ENCODE peak calls at places on chromosomes 1 and 21, in ten cellular contexts. J, X, R, H, V, Y, F, S, T and N are unnamed samples.

GRCh38 chr21:25369524-25370300 is 237.6 kb downstream of the MRPL39 start:
- DNase-seq in Y (peak), H (no peak), J (no peak), S (no peak), F (no peak), X (peak), T (peak), V (no peak), R (no peak), N (no peak)

GRCh38 chr21:21295303-21295702 is 297.1 kb downstream of the NCAM2 start:
- DNase-seq in R (no peak), T (no peak), V (no peak), H (no peak), J (no peak), F (no peak), S (no peak), Y (no peak), X (no peak), N (no peak)

GRCh38 chr1:45544530-45544929 is 6.1 kb upstream of the AKR1A1 start:
- DNase-seq in H (no peak), J (no peak), V (no peak), F (no peak), X (no peak), R (no peak), S (no peak), T (no peak), Y (no peak), N (no peak)

GRCh38 chr1:68136187-68136586 is 85.8 kb upstream of the DIRAS3 start:
- DNase-seq in F (no peak), H (no peak), S (no peak), R (no peak), J (no peak), X (no peak), V (no peak), T (no peak), Y (no peak), N (no peak)

GRCh38 chr1:923131-923990 is at the start of gene SAMD11:
- DNase-seq in R (peak), Y (peak), T (peak), J (peak), V (peak), S (peak), F (peak), H (peak), X (peak), N (no peak)

GRCh38 chr1:77513839-77514763 is 168.4 kb downstream of the ZZZ3 start:
- DNase-seq in S (peak), X (peak), F (no peak), Y (peak), V (peak), T (peak), R (no peak), H (no peak), J (peak), N (no peak)

GRCh38 chr21:39003982-39004775 is 179.1 kb downstream of the PSMG1 start:
- DNase-seq in H (no peak), Y (peak), V (peak), R (no peak), X (peak), S (no peak), F (no peak), J (no peak), T (no peak), N (no peak)

GRCh38 chr1:26280333-26281042 is 602 bp downstream of the SH3BGRL3 start:
- DNase-seq in F (no peak), R (no peak), V (peak), Y (peak), J (no peak), T (no peak), X (no peak), H (no peak), S (peak), N (no peak)

GRCh38 chr1:212498243-212498642 is 65.5 kb downstream of the NENF start:
- DNase-seq in V (no peak), R (peak), Y (peak), S (no peak), H (no peak), J (no peak), T (peak), F (no peak), X (peak), N (peak)

GRCh38 chr1:54296666-54297065 is 96.7 kb downstream of the MRPL37 start:
- DNase-seq in V (no peak), H (no peak), T (no peak), J (no peak), F (no peak), S (no peak), Y (no peak), X (no peak), R (no peak), N (no peak)

GRCh38 chr1:230651235-230651634 is 9.0 kb downstream of the COG2 start:
- DNase-seq in V (no peak), Y (no peak), H (no peak), X (no peak), F (no peak), T (no peak), J (no peak), R (no peak), S (no peak), N (no peak)

GRCh38 chr1:44267438-44267837 is 54.2 kb downstream of the DMAP1 start:
- DNase-seq in J (no peak), S (no peak), X (no peak), T (no peak), H (no peak), Y (no peak), R (no peak), V (no peak), F (no peak), N (no peak)

GRCh38 chr1:235586992-235587391 is 62.6 kb downstream of the GNG4 start:
- DNase-seq in F (no peak), S (no peak), T (no peak), X (no peak), J (no peak), Y (no peak), V (no peak), H (no peak), R (no peak), N (no peak)

GRCh38 chr1:235584973-235585372 is 64.6 kb downstream of the GNG4 start:
- DNase-seq in F (no peak), V (no peak), X (no peak), T (no peak), R (no peak), J (no peak), H (no peak), Y (no peak), S (no peak), N (no peak)

GRCh38 chr1:235588156-235588555 is 61.4 kb downstream of the GNG4 start:
- DNase-seq in V (no peak), F (no peak), Y (no peak), R (no peak), H (no peak), X (no peak), J (no peak), T (no peak), S (no peak), N (no peak)

GRCh38 chr1:235586413-235586812 is 63.2 kb downstream of the GNG4 start:
- DNase-seq in R (no peak), J (peak), Y (no peak), X (no peak), H (no peak), V (no peak), F (no peak), T (no peak), S (peak), N (no peak)

DNA sequence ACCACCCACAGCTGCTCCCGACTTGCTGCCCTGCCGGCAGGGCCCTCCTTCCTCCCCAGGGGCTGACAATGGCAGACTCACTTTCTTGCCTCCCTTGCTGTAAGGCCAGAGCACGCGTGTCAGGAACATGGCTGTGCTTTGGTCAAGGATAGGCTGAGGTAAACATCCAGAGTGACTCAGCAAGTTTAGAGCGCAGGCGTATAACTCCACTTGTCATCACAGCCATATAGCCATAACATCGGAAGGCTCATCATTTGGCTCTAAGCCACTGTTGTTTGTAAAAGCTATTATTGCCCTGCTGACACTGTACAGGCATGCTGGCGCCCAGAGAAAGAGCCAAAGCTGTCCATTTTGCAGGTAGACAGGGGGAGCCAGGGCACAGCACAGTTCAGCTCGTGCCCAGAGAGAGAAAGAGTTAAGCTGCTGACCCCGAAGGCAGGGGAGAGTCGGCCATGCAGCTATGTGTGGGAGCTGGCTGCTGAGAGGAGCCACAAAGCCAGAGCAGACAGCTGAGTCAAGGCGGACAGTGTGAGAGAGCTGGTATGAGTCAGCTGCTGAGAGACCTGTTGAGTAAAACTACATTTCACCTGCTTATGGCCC is 60.6 kb downstream of the GNG4 start:
- DNase-seq in R (peak), H (peak), T (no peak), S (peak), Y (peak), X (peak), J (peak), V (peak), F (no peak), N (no peak)
- H3K4me3 ChIP-seq in R (no peak), H (no peak), T (no peak), S (no peak), Y (no peak), X (no peak), J (no peak), V (no peak), F (no peak), N (no peak)

DNA sequence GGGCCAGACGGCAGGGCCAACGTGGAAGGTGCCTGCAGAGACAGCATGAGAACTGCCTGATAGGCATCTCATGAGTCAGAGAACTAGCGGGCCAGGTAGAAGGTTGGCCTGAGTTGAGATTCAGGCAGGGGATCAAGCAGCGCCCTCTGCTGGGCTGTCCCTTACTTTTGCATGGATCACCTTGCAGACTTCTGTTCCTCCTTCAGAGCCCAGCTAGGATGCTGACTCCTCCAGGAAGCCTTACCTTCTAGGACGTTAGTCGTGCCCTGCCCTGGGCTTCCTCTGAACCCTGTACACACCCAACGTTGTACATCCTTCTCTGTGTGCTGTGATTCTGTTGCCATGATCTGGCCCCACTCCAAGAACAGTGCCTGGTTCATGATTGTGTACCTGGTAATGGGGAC is 231.3 kb upstream of the VAMP3 start:
- DNase-seq in T (no peak), X (no peak), S (peak), H (no peak), Y (peak), F (peak), R (peak), V (no peak), J (peak), N (no peak)
- TF ChIP-seq CTCF in T (peak), X (peak), S (peak), H (peak), Y (no peak), F (peak), R (peak), V (no peak), J (peak), N (peak)

DNA sequence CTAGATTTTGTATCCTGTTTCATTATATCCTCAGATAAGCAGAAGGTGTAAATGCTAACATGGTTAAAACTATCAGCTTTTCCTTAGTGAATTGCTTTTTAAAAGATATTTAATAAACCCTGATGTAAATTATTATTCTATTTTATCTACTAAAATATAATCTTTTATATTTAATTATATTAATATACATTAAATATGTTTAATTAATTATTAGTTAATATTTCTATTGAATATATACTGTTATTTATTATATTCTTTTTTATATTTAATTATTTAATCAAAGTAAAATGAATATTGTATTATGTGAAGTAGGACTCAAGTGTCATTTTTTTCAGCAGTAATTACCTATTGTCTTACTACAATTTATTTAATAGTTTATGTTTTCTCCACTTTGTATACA is 179.7 kb upstream of the ADGRL4 start:
- DNase-seq in F (no peak), V (no peak), Y (no peak), X (no peak), R (no peak), H (no peak), J (no peak), T (no peak), S (no peak), N (no peak)
- H3K4me3 ChIP-seq in F (no peak), V (no peak), Y (no peak), X (no peak), R (no peak), H (no peak), J (no peak), T (no peak), S (no peak), N (no peak)

GRCh38 chr1:59560807-59561450 is 253.8 kb upstream of the HOOK1 start:
- DNase-seq in T (no peak), S (no peak), V (no peak), H (no peak), R (no peak), Y (no peak), J (no peak), X (no peak), F (no peak), N (no peak)
- TF ChIP-seq CTCF in T (no peak), S (no peak), V (no peak), H (no peak), R (no peak), Y (no peak), J (no peak), X (no peak), F (no peak), N (no peak)